ENCODE peak calls at places on chromosomes 11 and 22, in nine cellular contexts. K, O, J, T, M, F, S, H and Q are unnamed samples.

GRCh38 chr22:29375436-29376076 is 12.8 kb downstream of the AP1B1 start:
- DNase-seq in K (no peak), O (no peak), J (no peak), T (no peak), M (no peak), F (no peak), S (no peak), H (no peak), Q (no peak)

GRCh38 chr11:132430352-132431091 is 1060.1 kb downstream of the NTM start:
- DNase-seq in K (no peak), O (no peak), J (no peak), T (no peak), M (no peak), F (no peak), S (peak), H (no peak), Q (no peak)

GRCh38 chr11:124923296-124923695 is 4.2 kb downstream of the HEPN1 start:
- DNase-seq in K (no peak), O (no peak), J (no peak), T (no peak), M (no peak), F (no peak), S (no peak), H (no peak), Q (no peak)

GRCh38 chr11:46036009-46036408 is 85.2 kb downstream of the PHF21A start:
- DNase-seq in K (no peak), O (no peak), J (no peak), T (no peak), M (no peak), F (no peak), S (no peak), H (no peak), Q (no peak)

GRCh38 chr11:68007498-68008380 is 2.4 kb upstream of the ALDH3B1 start:
- DNase-seq in K (no peak), O (peak), J (no peak), T (no peak), M (no peak), F (no peak), S (no peak), H (no peak), Q (no peak)

GRCh38 chr22:47165998-47166397 is 403.5 kb downstream of the TBC1D22A start:
- DNase-seq in K (no peak), O (peak), J (peak), T (no peak), M (no peak), F (peak), S (no peak), H (peak), Q (no peak)

GRCh38 chr11:111949519-111950426 is 12.6 kb downstream of the DIXDC1 start:
- DNase-seq in K (no peak), O (no peak), J (no peak), T (no peak), M (no peak), F (no peak), S (no peak), H (no peak), Q (no peak)

GRCh38 chr22:31193092-31193491 is 19.0 kb upstream of the LIMK2 start:
- DNase-seq in K (no peak), O (no peak), J (no peak), T (no peak), M (no peak), F (no peak), S (no peak), H (no peak), Q (no peak)

GRCh38 chr22:24330636-24331035 is 60.0 kb downstream of the SPECC1L start:
- DNase-seq in K (no peak), O (no peak), J (no peak), T (no peak), M (no peak), F (no peak), S (peak), H (no peak), Q (no peak)